ENCODE peak calls at places on chromosome 12, in ten cellular contexts. B is A549, U is upper lobe of left lung, L is HepG2, E is tibial nerve, R is suprapubic skin, V is ovary, P is transverse colon, W is stomach, H is sigmoid colon. Q is an unnamed sample.

GRCh38 chr12:46386360-46386867 is 13.8 kb upstream of the SLC38A2 start:
- DNase-seq in U (no peak), E (no peak), P (no peak), R (no peak), W (no peak), H (no peak), L (peak; percentile 94), V (no peak), B (peak; percentile 86), Q (no peak)

GRCh38 chr12:104975621-104976343 is 10.3 kb upstream of the NOPCHAP1 start:
- DNase-seq in V (no peak), B (no peak), P (no peak), U (no peak), L (no peak), W (no peak), R (no peak), E (no peak), H (no peak), Q (no peak)

GRCh38 chr12:120534703-120535655 is 823 bp downstream of the RNF10 start:
- DNase-seq in V (peak; percentile 60), P (peak; percentile 54), H (no peak), B (peak; percentile 51), U (peak; percentile 42), E (no peak), W (peak; percentile 45), L (no peak), R (peak; percentile 76), Q (no peak)

GRCh38 chr12:92784795-92785562 is 82.2 kb downstream of the PLEKHG7 start:
- DNase-seq in B (peak; percentile 82), E (no peak), V (no peak), R (no peak), W (no peak), U (no peak), P (no peak), H (no peak), L (peak; percentile 85), Q (no peak)

GRCh38 chr12:16189849-16190248 is 87.6 kb downstream of the SLC15A5 start:
- DNase-seq in R (no peak), W (no peak), P (no peak), B (peak; percentile 73), H (no peak), L (peak; percentile 29), V (no peak), U (no peak), E (no peak), Q (no peak)

GRCh38 chr12:113422030-113422900 is at the start of gene SDSL:
- DNase-seq in B (peak; percentile 90), U (peak; percentile 83), V (peak; percentile 70), R (peak; percentile 75), W (peak; percentile 73), L (peak; percentile 48), P (peak; percentile 74), E (no peak), H (peak; percentile 80), Q (peak; percentile 95)

GRCh38 chr12:16880864-16881285 is 274.9 kb upstream of the LMO3 start:
- DNase-seq in W (peak; percentile 33), H (no peak), B (peak; percentile 12), U (peak; percentile 22), R (no peak), V (no peak), E (no peak), P (peak; percentile 20), L (no peak), Q (no peak)

GRCh38 chr12:79006306-79006705 is 141.7 kb downstream of the SYT1 start:
- DNase-seq in U (no peak), R (no peak), W (no peak), B (peak; percentile 39), E (no peak), P (no peak), L (no peak), H (no peak), V (no peak), Q (no peak)

GRCh38 chr12:124686001-124686884 is 118.8 kb upstream of the NCOR2 start:
- DNase-seq in W (no peak), R (no peak), P (no peak), L (no peak), H (no peak), U (no peak), V (peak; percentile 64), E (no peak), B (peak; percentile 62), Q (no peak)

GRCh38 chr12:76455582-76456345 is 103.8 kb downstream of the OSBPL8 start:
- DNase-seq in H (no peak), L (peak; percentile 62), B (peak; percentile 91), E (no peak), P (no peak), W (no peak), U (no peak), V (no peak), R (no peak), Q (no peak)

GRCh38 chr12:52203126-52203921 is 11.5 kb upstream of the KRT80 start:
- DNase-seq in W (peak; percentile 36), B (peak; percentile 96), E (peak; percentile 33), V (peak; percentile 49), P (peak; percentile 78), L (peak; percentile 63), R (peak; percentile 90), U (peak; percentile 71), H (peak; percentile 75), Q (no peak)

GRCh38 chr12:110966081-110966760 is 45.8 kb upstream of the MYL2 start:
- DNase-seq in R (no peak), V (no peak), W (no peak), H (no peak), L (no peak), B (no peak), E (no peak), U (no peak), P (no peak), Q (no peak)

DNA sequence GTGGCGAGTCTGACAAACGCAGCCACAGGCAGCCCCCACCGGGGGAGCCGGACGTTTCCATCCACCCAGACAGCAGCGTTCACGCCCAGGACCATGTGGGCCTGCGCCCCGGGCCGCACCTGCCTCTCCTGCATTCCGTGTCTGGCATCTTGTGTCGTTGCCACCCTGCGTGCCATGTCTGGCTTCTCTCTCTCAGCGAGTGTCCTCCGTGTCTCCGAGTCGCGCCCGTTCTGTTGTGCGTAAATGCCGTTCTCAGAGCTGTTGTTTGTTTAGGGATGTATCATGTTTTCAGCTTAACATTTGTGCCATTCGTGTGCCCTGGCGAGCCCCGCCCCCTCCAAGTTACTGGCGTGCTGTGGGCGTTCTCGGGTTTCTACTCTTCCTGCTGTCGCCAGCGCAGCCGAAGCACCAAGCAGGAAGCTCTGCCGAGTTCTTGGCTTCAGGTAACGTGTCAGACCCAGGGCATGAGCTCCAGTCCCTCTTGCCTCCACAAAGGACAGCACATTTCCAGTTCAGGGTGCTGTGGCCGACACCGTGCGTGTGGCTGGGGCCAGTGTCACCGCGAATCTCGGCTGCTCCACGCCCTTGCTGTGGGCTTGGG is 34.6 kb downstream of the NOC4L start:
- DNase-seq in P (no peak), B (peak; percentile 58), E (no peak), L (no peak), W (no peak), R (no peak), H (no peak), U (no peak), V (no peak), Q (no peak)
- TF ChIP-seq EP300 in P (no peak), B (no peak), E (no peak), L (no peak), W (no peak), R (no peak), H (no peak), U (no peak), V (no peak), Q (no peak)

GRCh38 chr12:22627351-22627750 is 2.4 kb downstream of the ETNK1 start:
- DNase-seq in B (no peak), R (no peak), L (no peak), V (no peak), U (no peak), E (no peak), H (no peak), W (no peak), P (no peak), Q (no peak)

GRCh38 chr12:22626429-22626828 is 1.5 kb downstream of the ETNK1 start:
- DNase-seq in W (no peak), V (no peak), L (no peak), R (no peak), E (no peak), P (no peak), B (no peak), U (no peak), H (no peak), Q (no peak)

GRCh38 chr12:22624573-22624907 is 431 bp upstream of the ETNK1 start:
- DNase-seq in U (no peak), B (no peak), V (no peak), H (no peak), L (no peak), W (no peak), E (no peak), R (no peak), P (no peak), Q (no peak)

GRCh38 chr12:22624908-22625646 is at the start of gene ETNK1:
- DNase-seq in H (peak; percentile 97), E (peak; percentile 90), W (peak; percentile 97), P (peak; percentile 97), R (peak; percentile 96), B (peak; percentile 95), V (peak; percentile 96), L (peak; percentile 89), U (peak; percentile 98), Q (peak; percentile 97)

GRCh38 chr12:22625671-22626251 is 790 bp downstream of the ETNK1 start:
- DNase-seq in E (peak; percentile 15), B (peak; percentile 69), R (no peak), U (peak; percentile 39), L (peak; percentile 40), P (peak; percentile 43), H (peak; percentile 66), W (peak; percentile 28), V (peak; percentile 52), Q (no peak)
- TF ChIP-seq POLR2A in E (no peak), B (peak; percentile 27), R (no peak), U (no peak), L (no peak), P (no peak), H (no peak), W (no peak), V (no peak), Q (no peak)

GRCh38 chr12:123006977-123007376 is 26.5 kb downstream of the ARL6IP4 start:
- DNase-seq in B (no peak), R (no peak), P (no peak), W (no peak), V (no peak), U (no peak), E (no peak), H (no peak), L (no peak), Q (no peak)
- H3K4me1 ChIP-seq in B (no peaks in the 10 kb centered on the region), R (no peaks in the 10 kb centered on the region), P (no peaks in the 10 kb centered on the region), W (no peaks in the 10 kb centered on the region), V (no peaks in the 10 kb centered on the region), U (no peaks in the 10 kb centered on the region), E (no peaks in the 10 kb centered on the region), H (no peaks in the 10 kb centered on the region), L (no peaks in the 10 kb centered on the region), Q (no peaks in the 10 kb centered on the region)

DNA sequence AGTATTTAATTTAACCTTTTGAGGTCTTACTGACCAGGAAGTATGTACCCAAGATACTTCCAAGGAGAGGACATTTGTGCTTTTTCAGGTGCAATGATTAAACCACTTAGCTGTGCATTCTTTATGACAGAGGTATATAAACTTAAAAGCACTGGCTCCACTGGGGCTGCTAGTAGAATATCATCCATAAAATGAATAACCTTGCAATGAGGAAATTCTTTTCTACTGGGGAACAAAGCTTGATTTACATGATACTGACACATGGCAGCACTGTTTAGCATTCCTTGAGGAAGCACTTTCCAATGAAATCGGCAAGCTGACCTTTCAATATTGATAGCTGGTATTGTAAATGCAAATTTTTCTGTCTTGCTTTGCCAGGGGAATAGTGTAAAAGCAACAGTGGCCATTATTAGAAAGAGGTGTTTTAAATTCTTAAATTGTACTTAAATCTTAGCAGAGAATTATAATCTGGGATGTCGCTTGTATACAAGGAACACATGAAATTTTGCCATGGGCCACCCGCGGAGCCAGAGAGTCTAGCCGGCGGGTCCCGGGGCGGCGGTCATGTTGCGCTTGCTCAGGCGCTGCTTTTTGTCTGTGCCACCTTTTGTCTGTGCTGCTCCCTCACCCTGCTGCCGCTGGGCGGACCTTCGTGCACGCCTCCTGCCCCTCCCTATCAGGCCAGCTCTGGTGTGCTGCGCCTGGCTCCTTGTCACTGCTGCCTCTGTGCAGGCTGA is 20.9 kb upstream of the BLTP3B start:
- DNase-seq in U (peak; percentile 87), R (peak; percentile 77), B (peak; percentile 85), L (no peak), H (peak; percentile 87), P (peak; percentile 87), E (peak; percentile 21), V (peak; percentile 55), W (peak; percentile 88), Q (no peak)
- TF ChIP-seq EP300 in U (no peak), R (no peak), B (no peak), L (no peak), H (no peak), P (no peak), E (no peak), V (no peak), W (no peak), Q (no peak)

Q was measured in esophagus muscularis mucosa.